ENCODE peak calls at places on chromosome 13, in ten cellular contexts. I is prostate gland; Z is GM04504; U is psoas muscle; F is GM18507; L is stimulated activated CD8-positive, alpha-beta memory T cell treated with anti-CD3 and anti-CD28 coated beads, Interleukin-4, amount 100 ng/mL, for 48 hours; P is NCI-H748 treated with DMSO at 0.1 percent for 48 hours; R is PC-3; W is NCI-H187; G is GF-D8. A is an unnamed sample.

GRCh38 chr13:50400930-50401553 is 385.8 kb downstream of the KCNRG start:
- DNase-seq in I (no peak), Z (peak; percentile 71), U (no peak), F (no peak), L (no peak), P (no peak), R (no peak), W (no peak), G (no peak), A (peak; percentile 64)

GRCh38 chr13:46134961-46135522 is 30.2 kb upstream of the CPB2 start:
- DNase-seq in I (peak; percentile 87), Z (no peak), U (no peak), F (no peak), L (no peak), P (peak; percentile 93), R (peak; percentile 92), W (no peak), G (no peak), A (no peak)

GRCh38 chr13:110546933-110547332 is 14.6 kb downstream of the RAB20 start:
- DNase-seq in I (peak; percentile 56), Z (peak; percentile 64), U (peak; percentile 82), F (no peak), L (no peak), P (no peak), R (peak; percentile 94), W (no peak), G (no peak), A (peak; percentile 87)

GRCh38 chr13:38954844-38955243 is 35.8 kb downstream of the STOML3 start:
- DNase-seq in I (no peak), Z (no peak), U (no peak), F (no peak), L (no peak), P (no peak), R (no peak), W (no peak), G (no peak), A (no peak)

GRCh38 chr13:56247692-56248091 is 893.0 kb upstream of the PRR20A start:
- DNase-seq in I (no peak), Z (no peak), U (no peak), F (no peak), L (no peak), P (no peak), R (no peak), W (no peak), G (no peak), A (no peak)

GRCh38 chr13:47463726-47464125 is 537.3 kb downstream of the SUCLA2 start:
- DNase-seq in I (no peak), Z (no peak), U (no peak), F (no peak), L (no peak), P (no peak), R (no peak), W (no peak), G (no peak), A (no peak)

GRCh38 chr13:109160357-109160756 is 530.9 kb downstream of the MYO16 start:
- DNase-seq in I (no peak), Z (no peak), U (no peak), F (peak; percentile 15), L (no peak), P (no peak), R (peak; percentile 50), W (no peak), G (no peak), A (no peak)

GRCh38 chr13:102369303-102369702 is 32.5 kb downstream of the FGF14 start:
- DNase-seq in I (no peak), Z (no peak), U (no peak), F (no peak), L (no peak), P (peak; percentile 45), R (peak; percentile 7), W (no peak), G (no peak), A (no peak)

GRCh38 chr13:110529522-110530311 is 31.8 kb downstream of the RAB20 start:
- DNase-seq in I (no peak), Z (no peak), U (no peak), F (no peak), L (no peak), P (no peak), R (no peak), W (no peak), G (no peak), A (no peak)

GRCh38 chr13:80083516-80084085 is 257.3 kb downstream of the SPRY2 start:
- DNase-seq in I (no peak), Z (no peak), U (no peak), F (no peak), L (no peak), P (no peak), R (no peak), W (no peak), G (no peak), A (no peak)

GRCh38 chr13:29587645-29588044 is 7.8 kb downstream of the SLC7A1 start:
- DNase-seq in I (no peak), Z (no peak), U (no peak), F (no peak), L (no peak), P (no peak), R (no peak), W (no peak), G (no peak), A (no peak)

GRCh38 chr13:28650284-28650683 is 8.6 kb upstream of the POMP start:
- DNase-seq in I (no peak), Z (no peak), U (no peak), F (no peak), L (no peak), P (no peak), R (no peak), W (no peak), G (no peak), A (no peak)

GRCh38 chr13:82506805-82507404 is 1375.4 kb downstream of the SLITRK1 start:
- DNase-seq in I (no peak), Z (no peak), U (no peak), F (no peak), L (no peak), P (no peak), R (no peak), W (no peak), G (no peak), A (no peak)

GRCh38 chr13:33349314-33349995 is 63.9 kb upstream of the STARD13 start:
- DNase-seq in I (no peak), Z (no peak), U (peak; percentile 49), F (no peak), L (no peak), P (no peak), R (peak; percentile 43), W (no peak), G (no peak), A (no peak)

GRCh38 chr13:68808456-68808855 is 1299.2 kb upstream of the ATXN8OS start:
- DNase-seq in I (no peak), Z (no peak), U (no peak), F (no peak), L (no peak), P (no peak), R (no peak), W (no peak), G (no peak), A (no peak)

GRCh38 chr13:70108276-70108845 is at the start of gene KLHL1:
- DNase-seq in I (no peak), Z (no peak), U (no peak), F (no peak), L (no peak), P (no peak), R (no peak), W (no peak), G (no peak), A (no peak)

GRCh38 chr13:113862766-113863510 is 938 bp downstream of the GAS6 start:
- DNase-seq in I (no peak), Z (no peak), U (peak; percentile 70), F (no peak), L (no peak), P (no peak), R (no peak), W (no peak), G (no peak), A (no peak)

GRCh38 chr13:75963318-75963717 is 327.2 kb downstream of the LMO7 start:
- DNase-seq in I (no peak), Z (no peak), U (no peak), F (no peak), L (no peak), P (no peak), R (peak; percentile 4), W (no peak), G (no peak), A (no peak)

GRCh38 chr13:110433014-110433413 is 125.9 kb downstream of the COL4A2 start:
- DNase-seq in I (no peak), Z (no peak), U (peak; percentile 74), F (no peak), L (no peak), P (no peak), R (no peak), W (no peak), G (no peak), A (no peak)

GRCh38 chr13:100269837-100270236 is 180.9 kb downstream of the PCCA start:
- DNase-seq in I (no peak), Z (peak; percentile 38), U (peak; percentile 80), F (no peak), L (no peak), P (no peak), R (peak; percentile 27), W (no peak), G (no peak), A (peak; percentile 68)

GRCh38 chr13:23855360-23855759 is 33.8 kb downstream of the MIPEP start:
- DNase-seq in I (no peak), Z (no peak), U (no peak), F (no peak), L (no peak), P (no peak), R (no peak), W (no peak), G (no peak), A (no peak)

GRCh38 chr13:31476266-31476665 is 263.1 kb upstream of the RXFP2 start:
- DNase-seq in I (no peak), Z (peak; percentile 7), U (no peak), F (no peak), L (no peak), P (no peak), R (no peak), W (no peak), G (no peak), A (no peak)

GRCh38 chr13:42592915-42593718 is 19.2 kb downstream of the TNFSF11 start:
- DNase-seq in I (no peak), Z (no peak), U (no peak), F (no peak), L (no peak), P (no peak), R (no peak), W (no peak), G (no peak), A (no peak)

GRCh38 chr13:77811981-77812380 is 106.7 kb downstream of the EDNRB start:
- DNase-seq in I (no peak), Z (no peak), U (no peak), F (no peak), L (no peak), P (no peak), R (no peak), W (no peak), G (no peak), A (no peak)

GRCh38 chr13:76764429-76764828 is 121.8 kb downstream of the KCTD12 start:
- DNase-seq in I (no peak), Z (no peak), U (peak; percentile 75), F (no peak), L (no peak), P (no peak), R (peak; percentile 36), W (no peak), G (no peak), A (peak; percentile 63)

GRCh38 chr13:89474432-89474831 is 1803.3 kb downstream of the SLITRK5 start:
- DNase-seq in I (no peak), Z (no peak), U (no peak), F (no peak), L (no peak), P (no peak), R (no peak), W (no peak), G (no peak), A (no peak)

GRCh38 chr13:78816154-78816553 is 157.2 kb upstream of the OBI1 start:
- DNase-seq in I (no peak), Z (no peak), U (no peak), F (no peak), L (no peak), P (no peak), R (no peak), W (no peak), G (no peak), A (no peak)

GRCh38 chr13:89053418-89053817 is 1382.2 kb downstream of the SLITRK5 start:
- DNase-seq in I (no peak), Z (no peak), U (no peak), F (no peak), L (no peak), P (no peak), R (no peak), W (no peak), G (no peak), A (no peak)